ENCODE peak calls at places on chromosomes 13 and 19, in seven cellular contexts. Z is HepG2, B is HCT116, Q is SK-N-SH, S is K562, K is GM12878, C is H1. U is an unnamed sample.

GRCh38 chr13:72953391-72953960 is 105.3 kb upstream of the KLF5 start:
- DNase-seq in Z (no peak), B (no peak), Q (no peak), S (no peak), K (no peak), C (no peak), U (no peak)

GRCh38 chr13:41613984-41614581 is 156.7 kb downstream of the RGCC start:
- DNase-seq in Z (peak), B (peak), Q (no peak), S (no peak), K (no peak), C (no peak), U (no peak)

GRCh38 chr19:51702754-51703654 is 9.9 kb downstream of the SPACA6 start:
- DNase-seq in Z (no peak), B (no peak), Q (peak), S (peak), K (no peak), C (peak), U (no peak)

GRCh38 chr19:16605552-16605951 is 22.5 kb downstream of the MED26 start:
- DNase-seq in Z (no peak), B (no peak), Q (peak), S (no peak), K (no peak), C (no peak), U (no peak)

GRCh38 chr13:30071890-30072817 is 221.7 kb upstream of the UBL3 start:
- DNase-seq in Z (no peak), B (no peak), Q (peak), S (no peak), K (no peak), C (no peak), U (no peak)

GRCh38 chr19:2723345-2723715 is 2.2 kb upstream of the DIRAS1 start:
- DNase-seq in Z (no peak), B (no peak), Q (no peak), S (no peak), K (no peak), C (no peak), U (no peak)

GRCh38 chr13:75226755-75227435 is 255.1 kb downstream of the TBC1D4 start:
- DNase-seq in Z (no peak), B (no peak), Q (no peak), S (no peak), K (no peak), C (no peak), U (no peak)

GRCh38 chr13:102591988-102592781 is 4.6 kb upstream of the TPP2 start:
- DNase-seq in Z (peak), B (peak), Q (peak), S (no peak), K (peak), C (peak), U (peak)

GRCh38 chr13:98890186-98890585 is 87.7 kb downstream of the DOCK9 start:
- DNase-seq in Z (no peak), B (no peak), Q (no peak), S (no peak), K (no peak), C (no peak), U (no peak)

GRCh38 chr19:5828661-5829566 is 10.6 kb downstream of the FUT6 start:
- DNase-seq in Z (no peak), B (no peak), Q (peak), S (peak), K (no peak), C (no peak), U (no peak)

GRCh38 chr13:26557393-26558073 is at the start of gene WASF3:
- DNase-seq in Z (peak), B (peak), Q (peak), S (peak), K (peak), C (peak), U (peak)

GRCh38 chr13:28489536-28489935 is 5.4 kb downstream of the FLT1 start:
- DNase-seq in Z (no peak), B (no peak), Q (no peak), S (no peak), K (no peak), C (no peak), U (no peak)

GRCh38 chr13:30141773-30142501 is 165.4 kb downstream of the KATNAL1 start:
- DNase-seq in Z (no peak), B (no peak), Q (no peak), S (no peak), K (no peak), C (no peak), U (no peak)

GRCh38 chr13:108961542-108962125 is 332.2 kb downstream of the MYO16 start:
- DNase-seq in Z (peak), B (peak), Q (peak), S (peak), K (peak), C (no peak), U (peak)

GRCh38 chr13:31946091-31946770 is 85.3 kb upstream of the FRY start:
- DNase-seq in Z (no peak), B (no peak), Q (no peak), S (no peak), K (no peak), C (no peak), U (no peak)

GRCh38 chr13:23789576-23790346 is 99.4 kb downstream of the MIPEP start:
- DNase-seq in Z (no peak), B (no peak), Q (no peak), S (no peak), K (no peak), C (no peak), U (no peak)

GRCh38 chr19:40433391-40434216 is 7.8 kb upstream of the SERTAD1 start:
- DNase-seq in Z (peak), B (no peak), Q (peak), S (peak), K (no peak), C (no peak), U (peak)

GRCh38 chr13:94433055-94433947 is 46.2 kb downstream of the DCT start:
- DNase-seq in Z (peak), B (no peak), Q (no peak), S (peak), K (no peak), C (peak), U (peak)

GRCh38 chr13:23889598-23890224 is 511 bp upstream of the MIPEP start:
- DNase-seq in Z (no peak), B (no peak), Q (peak), S (no peak), K (no peak), C (no peak), U (no peak)

GRCh38 chr13:76976488-76976887 is 15.4 kb upstream of the CLN5 start:
- DNase-seq in Z (no peak), B (no peak), Q (no peak), S (no peak), K (no peak), C (no peak), U (no peak)

GRCh38 chr13:67736646-67737420 is 506.7 kb upstream of the PCDH9 start:
- DNase-seq in Z (peak), B (no peak), Q (peak), S (no peak), K (no peak), C (peak), U (peak)

GRCh38 chr19:45863840-45864628 is at the start of gene FOXA3:
- DNase-seq in Z (peak), B (no peak), Q (peak), S (peak), K (no peak), C (peak), U (no peak)

GRCh38 chr19:1263198-1263597 is 5.9 kb upstream of the CIRBP start:
- DNase-seq in Z (no peak), B (no peak), Q (no peak), S (no peak), K (no peak), C (no peak), U (no peak)
- H3K9ac ChIP-seq in Z (peak), B (peak), Q (no peak), S (peak), K (no peak), C (no peak), U (peak)

GRCh38 chr13:45564108-45564507 is 51.4 kb downstream of the ERICH6B start:
- DNase-seq in Z (peak), B (no peak), Q (no peak), S (no peak), K (no peak), C (no peak), U (no peak)
- TF ChIP-seq YY1 in Z (no peak), B (no peak), Q (no peak), S (no peak), K (no peak), C (no peak), U (no peak)

GRCh38 chr19:35755160-35755549 is 1.7 kb downstream of the HSPB6 start:
- DNase-seq in Z (no peak), B (no peak), Q (no peak), S (no peak), K (no peak), C (no peak), U (no peak)

GRCh38 chr19:35757231-35757748 is 461 bp upstream of the HSPB6 start:
- DNase-seq in Z (peak), B (no peak), Q (peak), S (peak), K (no peak), C (no peak), U (no peak)

GRCh38 chr19:35756373-35757230 is at the start of gene HSPB6:
- DNase-seq in Z (no peak), B (no peak), Q (no peak), S (no peak), K (no peak), C (no peak), U (no peak)

GRCh38 chr19:35754365-35755139 is 2.3 kb downstream of the HSPB6 start:
- DNase-seq in Z (no peak), B (no peak), Q (no peak), S (no peak), K (no peak), C (no peak), U (no peak)

DNA sequence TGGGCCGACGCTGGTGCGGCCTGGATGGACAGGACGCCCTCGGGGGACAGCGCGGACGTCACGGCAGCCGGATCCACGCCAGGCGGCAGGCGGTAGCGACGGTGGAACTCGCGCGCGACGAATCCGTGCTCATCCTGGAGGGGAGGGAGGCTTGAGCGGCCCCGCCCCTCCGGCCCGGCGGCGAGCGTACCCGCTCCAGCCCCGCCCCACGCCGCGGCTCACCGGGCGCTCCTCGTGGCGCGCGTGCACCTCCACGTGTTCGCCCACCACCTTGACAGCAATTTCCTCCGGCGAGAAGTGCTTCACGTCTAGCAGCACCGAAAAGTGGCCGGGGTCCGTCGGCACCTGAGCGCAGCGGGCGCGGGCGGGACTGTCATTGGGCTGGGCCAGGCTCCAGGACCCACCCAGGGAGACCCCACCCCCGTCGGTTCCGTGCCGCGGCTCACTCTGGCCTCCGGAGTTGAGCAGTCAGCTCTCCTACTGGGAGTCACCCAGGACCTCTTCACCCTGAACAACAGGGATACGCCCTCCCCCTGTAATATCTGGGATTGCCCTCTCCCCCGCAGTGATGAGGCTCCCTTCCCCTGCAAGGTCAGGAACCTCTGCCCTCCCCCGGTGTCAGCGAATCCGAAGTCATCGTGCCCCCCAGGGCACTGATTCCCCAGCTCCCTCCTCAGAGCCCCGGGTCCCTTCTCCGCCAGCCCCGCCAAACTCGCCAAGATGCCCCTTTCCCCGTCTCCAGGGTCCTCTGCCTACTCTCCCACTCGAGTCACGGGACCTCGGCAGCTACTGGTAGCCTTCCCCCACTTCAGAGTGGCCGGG is 1.1 kb downstream of the HSPB6 start:
- DNase-seq in Z (no peak), B (no peak), Q (no peak), S (no peak), K (no peak), C (no peak), U (no peak)
- H3K4me3 ChIP-seq in Z (no peak), B (no peak), Q (no peak), S (no peak), K (no peak), C (peak), U (no peak)

DNA sequence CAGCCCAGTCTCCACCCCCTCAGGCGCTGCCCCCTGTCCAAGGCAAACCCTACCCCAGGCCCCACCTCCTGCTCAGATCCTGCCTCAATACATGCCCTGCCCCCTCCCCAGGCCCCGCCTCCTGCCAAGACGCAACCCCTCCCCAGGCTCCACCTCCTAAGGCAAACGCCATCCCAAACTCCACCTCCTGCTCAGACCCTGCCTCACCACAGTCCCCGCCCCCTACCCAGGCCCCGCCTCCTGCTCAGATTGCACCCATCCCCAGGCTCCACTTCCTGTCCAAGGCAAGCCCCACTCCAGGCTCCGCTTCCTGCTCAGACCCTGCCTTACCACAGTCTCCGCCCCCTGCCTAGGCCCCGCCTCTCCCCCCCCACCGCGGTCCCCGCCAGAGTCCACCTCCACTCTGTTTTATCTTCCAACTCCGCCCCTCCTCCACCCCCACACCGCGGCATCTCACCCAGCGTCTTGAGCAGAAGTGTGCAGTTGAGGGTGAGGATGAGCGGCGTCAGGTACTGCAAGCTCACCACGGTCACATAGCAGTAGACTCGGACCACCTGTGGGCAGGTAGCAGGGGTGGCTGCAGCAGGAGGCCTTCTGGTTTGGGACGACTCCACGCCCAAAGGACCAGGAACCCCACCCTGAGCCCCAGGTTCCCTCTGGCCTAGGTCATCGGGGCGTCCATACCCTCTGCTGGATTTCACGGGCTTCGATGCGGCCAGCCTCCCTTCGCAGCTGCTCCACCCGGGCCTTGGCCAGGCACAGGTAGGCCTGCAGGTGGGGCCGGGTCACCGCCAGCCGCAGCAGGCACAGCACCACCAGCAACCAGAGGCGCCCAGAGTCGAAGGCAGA is 17.7 kb downstream of the TMEM161A start:
- DNase-seq in Z (peak), B (no peak), Q (peak), S (peak), K (no peak), C (peak), U (peak)
- H3K9ac ChIP-seq in Z (no peak), B (no peak), Q (no peak), S (peak), K (no peak), C (peak), U (peak)

DNA sequence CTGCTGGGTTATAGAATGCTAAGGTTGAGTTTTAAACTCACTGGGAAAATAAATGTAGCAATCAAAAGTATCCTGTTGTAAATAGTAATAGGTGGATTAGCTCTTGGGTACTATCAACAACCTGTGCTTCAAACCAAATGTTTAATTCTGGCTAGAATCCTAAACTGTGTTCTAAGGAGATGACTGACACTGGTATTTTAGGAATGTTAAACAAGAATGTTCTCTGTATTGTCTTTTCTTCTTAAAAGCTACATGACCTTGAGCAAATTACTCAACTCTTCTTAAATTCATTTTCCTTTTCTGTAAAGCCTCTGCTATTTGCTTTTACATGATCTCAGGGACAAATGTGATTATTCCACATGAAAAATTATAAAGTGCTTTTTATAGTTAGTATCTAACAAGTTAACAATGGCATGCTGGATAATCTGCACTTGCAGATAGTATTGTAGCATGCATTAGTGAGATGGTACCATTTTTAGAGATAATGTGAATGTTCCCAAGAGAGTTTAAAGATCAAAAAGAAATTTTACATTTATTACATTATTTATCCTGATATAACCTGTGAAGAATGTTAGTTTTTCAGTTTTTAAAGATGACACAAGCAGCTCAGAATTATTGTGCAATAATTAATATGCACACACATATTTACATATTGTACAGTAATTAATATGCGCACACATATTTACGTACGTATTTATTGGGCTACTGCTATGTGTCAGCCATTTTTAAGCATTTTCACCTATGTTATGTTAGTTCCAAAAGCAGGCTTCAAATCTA is 13.6 kb upstream of the EPSTI1 start:
- DNase-seq in Z (peak), B (no peak), Q (no peak), S (no peak), K (no peak), C (no peak), U (no peak)
- TF ChIP-seq YY1 in Z (no peak), B (no peak), Q (no peak), S (no peak), K (no peak), C (no peak), U (no peak)

DNA sequence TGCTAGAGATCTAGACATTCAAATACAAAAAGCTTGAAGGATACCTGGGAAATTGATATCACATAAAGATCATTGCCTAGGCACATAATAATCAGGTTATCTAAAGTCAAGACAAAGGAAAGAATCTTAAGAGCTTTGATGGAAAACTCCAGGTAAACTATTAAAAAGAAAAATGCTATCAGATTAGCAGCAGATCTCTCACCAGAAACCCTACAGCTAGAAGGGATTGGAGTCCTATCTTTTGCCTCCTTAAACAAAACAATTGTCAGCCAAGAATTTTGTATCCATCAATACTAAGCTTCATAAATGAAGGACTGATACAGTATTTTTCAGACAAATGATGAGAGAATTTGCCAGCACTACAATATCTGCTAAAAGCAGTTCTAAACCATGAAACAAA is 682.4 kb upstream of the ATXN8OS start:
- DNase-seq in Z (no peak), B (no peak), Q (no peak), S (no peak), K (no peak), C (no peak), U (no peak)
- H3K4me3 ChIP-seq in Z (no peak), B (no peak), Q (no peak), S (no peak), K (no peak), C (no peak), U (no peak)

GRCh38 chr19:47093254-47093653 is 20.3 kb downstream of the ZC3H4 start:
- DNase-seq in Z (no peak), B (no peak), Q (no peak), S (no peak), K (no peak), C (no peak), U (no peak)

GRCh38 chr19:47096721-47097120 is 16.9 kb downstream of the ZC3H4 start:
- DNase-seq in Z (no peak), B (no peak), Q (no peak), S (no peak), K (no peak), C (no peak), U (no peak)

GRCh38 chr19:47095707-47096704 is 17.6 kb downstream of the ZC3H4 start:
- DNase-seq in Z (peak), B (peak), Q (no peak), S (no peak), K (no peak), C (no peak), U (no peak)

GRCh38 chr19:47093841-47094240 is 19.7 kb downstream of the ZC3H4 start:
- DNase-seq in Z (no peak), B (no peak), Q (no peak), S (no peak), K (no peak), C (no peak), U (no peak)

GRCh38 chr19:47094557-47095517 is 18.7 kb downstream of the ZC3H4 start:
- DNase-seq in Z (peak), B (no peak), Q (no peak), S (no peak), K (no peak), C (no peak), U (no peak)
- H3K9ac ChIP-seq in Z (peak), B (peak), Q (no peak), S (peak), K (peak), C (no peak), U (peak)

GRCh38 chr19:1284979-1285736 is 515 bp upstream of the EFNA2 start:
- DNase-seq in Z (no peak), B (no peak), Q (no peak), S (no peak), K (no peak), C (no peak), U (no peak)
- TF ChIP-seq YY1 in Z (no peak), B (no peak), Q (no peak), S (no peak), K (no peak), C (no peak), U (no peak)

GRCh38 chr13:112428704-112429103 is 52.5 kb downstream of the SPACA7 start:
- DNase-seq in Z (no peak), B (no peak), Q (no peak), S (no peak), K (no peak), C (no peak), U (no peak)
- H3K4me3 ChIP-seq in Z (no peak), B (no peak), Q (no peak), S (no peak), K (no peak), C (no peak), U (no peak)